ENCODE peak calls at places on chromosomes 12 and 14, in seven cellular contexts. One of them, this sample, is unnamed.

GRCh38 chr14:26820101-26820500 is 222.3 kb upstream of the NOVA1 start:
- DNase-seq in Calu3: no peak
- DNase-seq in HT1080: no peak
- DNase-seq in GM06990: no peak
- DNase-seq in midbrain: no peak
- DNase-seq in Caki2: no peak
- DNase-seq in ELR: peak; percentile 26
- DNase-seq in this sample: no peak

GRCh38 chr12:76883151-76883550 is 4.3 kb upstream of the CSRP2 start:
- DNase-seq in Calu3: no peak
- DNase-seq in ELR: peak; percentile 72
- DNase-seq in GM06990: no peak
- DNase-seq in Caki2: peak; percentile 47
- DNase-seq in HT1080: no peak
- DNase-seq in midbrain: no peak
- DNase-seq in this sample: no peak

GRCh38 chr12:27333311-27334009 is 824 bp downstream of the BMAL2 start:
- DNase-seq in Caki2: no peak
- DNase-seq in Calu3: peak; percentile 47
- DNase-seq in HT1080: peak; percentile 39
- DNase-seq in ELR: peak; percentile 57
- DNase-seq in GM06990: peak; percentile 77
- DNase-seq in midbrain: no peak
- DNase-seq in this sample: peak; percentile 61

GRCh38 chr12:92628476-92628875 is 74.3 kb upstream of the PLEKHG7 start:
- DNase-seq in ELR: peak; percentile 52
- DNase-seq in HT1080: no peak
- DNase-seq in midbrain: no peak
- DNase-seq in GM06990: no peak
- DNase-seq in Calu3: no peak
- DNase-seq in Caki2: peak; percentile 55
- DNase-seq in this sample: no peak

GRCh38 chr12:47032644-47033043 is 46.8 kb upstream of the PCED1B start:
- DNase-seq in Calu3: no peak
- DNase-seq in HT1080: peak; percentile 66
- DNase-seq in Caki2: peak; percentile 72
- DNase-seq in GM06990: no peak
- DNase-seq in midbrain: peak; percentile 62
- DNase-seq in ELR: peak; percentile 77
- DNase-seq in this sample: no peak

GRCh38 chr14:32303865-32304264 is 25.2 kb upstream of the AKAP6 start:
- DNase-seq in ELR: no peak
- DNase-seq in Caki2: no peak
- DNase-seq in HT1080: no peak
- DNase-seq in midbrain: no peak
- DNase-seq in Calu3: no peak
- DNase-seq in GM06990: no peak
- DNase-seq in this sample: no peak

GRCh38 chr14:21104448-21105060 is 3.7 kb downstream of the TMEM253 start:
- DNase-seq in Caki2: peak; percentile 88
- DNase-seq in HT1080: peak; percentile 76
- DNase-seq in Calu3: peak; percentile 69
- DNase-seq in GM06990: no peak
- DNase-seq in midbrain: peak; percentile 71
- DNase-seq in ELR: peak; percentile 83
- DNase-seq in this sample: peak; percentile 85

GRCh38 chr14:90599748-90600507 is 203.1 kb downstream of the CALM1 start:
- DNase-seq in GM06990: no peak
- DNase-seq in ELR: no peak
- DNase-seq in Caki2: peak; percentile 37
- DNase-seq in midbrain: peak; percentile 44
- DNase-seq in Calu3: peak; percentile 14
- DNase-seq in HT1080: no peak
- DNase-seq in this sample: no peak

GRCh38 chr14:80850197-80850814 is 91.2 kb downstream of the CEP128 start:
- DNase-seq in ELR: peak; percentile 64
- DNase-seq in Caki2: peak; percentile 8
- DNase-seq in GM06990: no peak
- DNase-seq in Calu3: no peak
- DNase-seq in midbrain: peak; percentile 38
- DNase-seq in HT1080: peak; percentile 3
- DNase-seq in this sample: no peak

GRCh38 chr12:121766290-121767039 is 27.0 kb downstream of the RHOF start:
- DNase-seq in midbrain: no peak
- DNase-seq in GM06990: no peak
- DNase-seq in HT1080: no peak
- DNase-seq in Calu3: no peak
- DNase-seq in ELR: no peak
- DNase-seq in Caki2: no peak
- DNase-seq in this sample: no peak

GRCh38 chr14:68075382-68076029 is 255.9 kb downstream of the RAD51B start:
- DNase-seq in Calu3: no peak
- DNase-seq in GM06990: no peak
- DNase-seq in HT1080: no peak
- DNase-seq in Caki2: no peak
- DNase-seq in ELR: no peak
- DNase-seq in midbrain: no peak
- DNase-seq in this sample: no peak

GRCh38 chr14:89489796-89490506 is 72.9 kb upstream of the FOXN3 start:
- DNase-seq in HT1080: no peak
- DNase-seq in Caki2: no peak
- DNase-seq in ELR: no peak
- DNase-seq in Calu3: no peak
- DNase-seq in GM06990: no peak
- DNase-seq in midbrain: peak; percentile 37
- DNase-seq in this sample: no peak

GRCh38 chr12:124303579-124304313 is 8.9 kb downstream of the RFLNA start:
- DNase-seq in GM06990: no peak
- DNase-seq in Caki2: no peak
- DNase-seq in midbrain: no peak
- DNase-seq in HT1080: no peak
- DNase-seq in ELR: no peak
- DNase-seq in Calu3: no peak
- DNase-seq in this sample: no peak

GRCh38 chr12:728781-729180 is 23.6 kb upstream of the WNK1 start:
- DNase-seq in HT1080: no peak
- DNase-seq in ELR: no peak
- DNase-seq in midbrain: no peak
- DNase-seq in GM06990: no peak
- DNase-seq in Calu3: no peak
- DNase-seq in Caki2: no peak
- DNase-seq in this sample: no peak

GRCh38 chr14:59629384-59630158 is 53.0 kb upstream of the CCDC175 start:
- DNase-seq in Calu3: no peak
- DNase-seq in HT1080: no peak
- DNase-seq in GM06990: no peak
- DNase-seq in Caki2: no peak
- DNase-seq in midbrain: no peak
- DNase-seq in ELR: no peak
- DNase-seq in this sample: no peak

GRCh38 chr14:91244501-91244901 is at the start of gene GPR68:
- DNase-seq in HT1080: no peak
- DNase-seq in ELR: peak; percentile 24
- DNase-seq in Calu3: no peak
- DNase-seq in midbrain: peak; percentile 55
- DNase-seq in Caki2: no peak
- DNase-seq in GM06990: no peak
- DNase-seq in this sample: peak; percentile 66

GRCh38 chr14:38143651-38144505 is 63.8 kb upstream of the SSTR1 start:
- DNase-seq in ELR: peak; percentile 92
- DNase-seq in Calu3: no peak
- DNase-seq in midbrain: no peak
- DNase-seq in Caki2: peak; percentile 6
- DNase-seq in HT1080: peak; percentile 81
- DNase-seq in GM06990: no peak
- DNase-seq in this sample: no peak

GRCh38 chr12:93336344-93336743 is 41.4 kb upstream of the NUDT4 start:
- DNase-seq in GM06990: no peak
- DNase-seq in midbrain: no peak
- DNase-seq in ELR: peak; percentile 43
- DNase-seq in Caki2: no peak
- DNase-seq in HT1080: peak; percentile 88
- DNase-seq in Calu3: peak; percentile 10
- DNase-seq in this sample: no peak

GRCh38 chr14:66228267-66228970 is 257.8 kb upstream of the CCDC196 start:
- DNase-seq in ELR: peak; percentile 70
- DNase-seq in Caki2: peak; percentile 73
- DNase-seq in Calu3: no peak
- DNase-seq in HT1080: peak; percentile 91
- DNase-seq in midbrain: no peak
- DNase-seq in GM06990: no peak
- DNase-seq in this sample: no peak

GRCh38 chr14:22814945-22815713 is at the start of gene SLC7A7:
- DNase-seq in HT1080: no peak
- DNase-seq in Calu3: no peak
- DNase-seq in Caki2: no peak
- DNase-seq in midbrain: no peak
- DNase-seq in ELR: no peak
- DNase-seq in GM06990: no peak
- DNase-seq in this sample: no peak

GRCh38 chr12:106144847-106145246 is 6.1 kb upstream of the NUAK1 start:
- DNase-seq in Caki2: no peak
- DNase-seq in HT1080: peak; percentile 50
- DNase-seq in midbrain: no peak
- DNase-seq in ELR: no peak
- DNase-seq in Calu3: no peak
- DNase-seq in GM06990: no peak
- DNase-seq in this sample: no peak